ENCODE peak calls at places on chromosomes 2 and 18, in five cellular contexts. C is H9, Q is IMR-90, O is mesenchymal stem cell, A is H1. X is an unnamed sample.

GRCh38 chr2:190408538-190409271 is 550 bp downstream of the MFSD6 start:
- DNase-seq in O (peak), A (peak), C (peak), Q (no peak), X (peak)

GRCh38 chr18:68275616-68276015 is 439.3 kb downstream of the TMX3 start:
- DNase-seq in O (peak), Q (peak), A (no peak), C (no peak), X (no peak)

GRCh38 chr2:203016716-203017115 is 2.0 kb downstream of the NBEAL1 start:
- DNase-seq in A (no peak), Q (no peak), C (no peak), O (no peak), X (no peak)

GRCh38 chr2:219565130-219566080 is 5.9 kb downstream of the OBSL1 start:
- DNase-seq in A (no peak), O (no peak), Q (no peak), C (peak), X (no peak)

GRCh38 chr18:12309683-12310198 is 1.7 kb downstream of the TUBB6 start:
- DNase-seq in A (no peak), O (peak), Q (no peak), C (no peak), X (no peak)

GRCh38 chr2:113973856-113974255 is 84.0 kb downstream of the ACTR3 start:
- DNase-seq in C (no peak), Q (no peak), A (no peak), O (no peak), X (no peak)

GRCh38 chr2:233929352-233929843 is 12.2 kb downstream of the TRPM8 start:
- DNase-seq in Q (no peak), O (no peak), A (peak), C (peak), X (no peak)

GRCh38 chr2:28344756-28345291 is 47.8 kb upstream of the FOSL2 start:
- DNase-seq in C (no peak), Q (no peak), O (no peak), A (no peak), X (no peak)

GRCh38 chr2:160241251-160242137 is 41.4 kb upstream of the ITGB6 start:
- DNase-seq in A (no peak), C (no peak), Q (peak), O (peak), X (no peak)

GRCh38 chr2:127568128-127568527 is 32.6 kb downstream of the MYO7B start:
- DNase-seq in A (no peak), C (peak), Q (no peak), O (no peak), X (no peak)

GRCh38 chr18:79949571-79950439 is 1.6 kb downstream of the SLC66A2 start:
- DNase-seq in O (no peak), C (peak), A (no peak), Q (no peak), X (no peak)

GRCh38 chr2:238561230-238561629 is 134.5 kb downstream of the ASB1 start:
- DNase-seq in C (no peak), Q (no peak), A (no peak), O (no peak), X (no peak)

GRCh38 chr2:55555977-55556376 is 36.5 kb downstream of the CFAP36 start:
- DNase-seq in C (no peak), Q (no peak), O (peak), A (no peak), X (no peak)

GRCh38 chr18:32244863-32245262 is 55.0 kb downstream of the MEP1B start:
- DNase-seq in C (no peak), O (no peak), A (no peak), Q (no peak), X (no peak)

GRCh38 chr2:140286377-140286776 is 1506.2 kb upstream of the NXPH2 start:
- DNase-seq in C (no peak), A (no peak), Q (no peak), O (no peak), X (no peak)

GRCh38 chr2:74691955-74692354 is 37.9 kb downstream of the SEMA4F start:
- DNase-seq in C (no peak), O (no peak), A (no peak), Q (no peak), X (no peak)

GRCh38 chr2:119755906-119756305 is 3.8 kb upstream of the PTPN4 start:
- DNase-seq in C (no peak), A (no peak), Q (no peak), O (no peak), X (no peak)

GRCh38 chr18:36412778-36413177 is 115.3 kb downstream of the FHOD3 start:
- DNase-seq in C (peak), A (no peak), Q (no peak), O (no peak), X (no peak)

GRCh38 chr2:45936623-45936979 is 285.1 kb downstream of the PRKCE start:
- DNase-seq in A (no peak), C (no peak), Q (no peak), O (no peak), X (no peak)

GRCh38 chr2:147182260-147182659 is 662.6 kb upstream of the ACVR2A start:
- DNase-seq in C (no peak), Q (no peak), A (no peak), O (no peak), X (no peak)

GRCh38 chr2:69615078-69615630 is 28.4 kb downstream of the AAK1 start:
- DNase-seq in C (no peak), A (no peak), Q (no peak), O (no peak), X (no peak)

GRCh38 chr2:121285077-121285449 is at the start of gene TFCP2L1:
- DNase-seq in C (peak), Q (no peak), O (no peak), A (no peak), X (no peak)

GRCh38 chr2:233247744-233248143 is 3.7 kb upstream of the ATG16L1 start:
- DNase-seq in A (no peak), Q (peak), O (peak), C (no peak), X (no peak)

GRCh38 chr2:68320118-68320641 is 431 bp upstream of the CNRIP1 start:
- DNase-seq in C (peak), Q (no peak), O (no peak), A (peak), X (peak)

GRCh38 chr18:51211552-51211951 is 14.1 kb upstream of the MEX3C start:
- DNase-seq in C (no peak), A (no peak), Q (peak), O (peak), X (no peak)

GRCh38 chr2:119732451-119733164 is 27.1 kb upstream of the PTPN4 start:
- DNase-seq in O (no peak), C (no peak), A (no peak), Q (no peak), X (no peak)

GRCh38 chr2:63701406-63701805 is 112.6 kb downstream of the MDH1 start:
- DNase-seq in A (no peak), Q (no peak), O (no peak), C (no peak), X (no peak)

GRCh38 chr2:25301453-25302352 is 40.0 kb downstream of the DNMT3A start:
- DNase-seq in C (no peak), A (no peak), Q (peak), O (peak), X (no peak)

GRCh38 chr2:47638430-47638829 is 144.5 kb upstream of the MSH6 start:
- DNase-seq in Q (no peak), C (peak), O (no peak), A (no peak), X (no peak)

GRCh38 chr2:47644351-47644750 is 138.6 kb upstream of the MSH6 start:
- DNase-seq in Q (no peak), C (peak), O (no peak), A (no peak), X (no peak)

GRCh38 chr2:47640356-47640755 is 142.6 kb upstream of the MSH6 start:
- DNase-seq in A (no peak), Q (no peak), C (peak), O (no peak), X (no peak)

GRCh38 chr2:47639469-47639868 is 143.5 kb upstream of the MSH6 start:
- DNase-seq in Q (no peak), C (no peak), O (peak), A (no peak), X (no peak)

DNA sequence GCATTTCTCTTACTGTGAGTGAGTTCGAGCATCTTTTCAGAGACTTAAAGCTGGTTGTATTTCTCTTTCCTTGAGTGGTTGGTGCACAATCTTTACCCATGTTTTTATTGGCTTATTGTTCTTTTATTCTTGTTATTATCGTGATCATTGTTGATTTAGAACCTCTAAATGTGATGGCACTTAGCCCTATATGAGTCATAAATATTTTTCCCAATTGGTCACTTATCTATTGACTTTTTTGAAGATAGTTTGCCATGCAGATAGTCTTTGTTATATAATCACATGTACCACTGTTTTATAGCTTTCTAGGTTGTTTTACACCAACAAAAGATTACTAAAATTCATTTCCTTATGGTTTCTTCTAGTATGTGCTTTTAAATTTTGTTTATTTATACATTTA is 141.6 kb upstream of the MSH6 start:
- DNase-seq in Q (no peak), C (no peak), A (no peak), O (no peak), X (no peak)
- H2AFZ ChIP-seq in Q (no peak), C (no peak), A (no peak), O (no peak), X (no peak)

DNA sequence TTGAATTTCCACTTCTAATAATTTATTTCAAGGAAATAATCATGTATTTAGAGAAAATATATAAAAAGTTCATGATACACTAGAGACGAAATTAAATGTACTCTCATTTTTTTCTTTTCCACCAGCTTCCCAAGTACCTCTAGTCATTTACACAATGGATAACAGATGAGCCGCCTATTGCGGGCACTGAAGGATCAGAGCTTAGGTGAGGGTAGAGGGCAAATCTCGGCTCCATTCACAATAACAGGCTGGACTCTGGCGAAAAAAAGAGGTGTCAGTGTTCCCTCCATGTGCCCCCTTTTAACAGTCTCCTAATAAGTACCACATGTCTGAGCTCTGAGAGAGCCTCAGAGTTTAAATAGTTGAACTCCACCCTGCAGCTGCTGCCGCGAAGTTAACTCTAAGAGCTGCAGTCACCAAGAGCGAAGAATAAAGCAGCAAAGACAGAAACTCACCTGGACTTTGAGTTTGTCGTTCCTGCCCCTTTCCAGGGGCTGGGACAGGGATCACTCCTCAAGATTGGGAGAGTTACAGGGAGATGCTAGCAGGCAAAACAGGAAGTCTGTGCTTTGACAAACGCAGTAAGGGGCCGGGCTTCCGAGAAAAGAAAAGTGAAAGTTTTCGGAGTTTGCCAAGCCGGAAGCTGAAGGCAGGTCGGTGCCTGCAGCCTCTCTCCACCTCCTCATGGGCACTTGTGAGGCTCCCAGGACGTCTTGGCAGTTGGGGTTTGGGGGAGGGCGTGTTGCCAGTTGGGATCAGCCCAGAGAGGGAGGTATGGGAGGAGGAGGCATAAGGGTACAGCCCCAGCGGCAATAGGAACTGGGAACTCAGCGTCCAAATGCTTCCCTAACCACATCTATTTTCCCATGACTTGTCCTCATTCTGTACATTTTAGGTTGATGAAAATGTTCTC is at the start of gene SP110:
- DNase-seq in A (peak), Q (peak), C (peak), O (peak), X (no peak)
- H2BK15ac ChIP-seq in A (no peak), Q (peak), C (no peak), O (peak), X (no peak)

DNA sequence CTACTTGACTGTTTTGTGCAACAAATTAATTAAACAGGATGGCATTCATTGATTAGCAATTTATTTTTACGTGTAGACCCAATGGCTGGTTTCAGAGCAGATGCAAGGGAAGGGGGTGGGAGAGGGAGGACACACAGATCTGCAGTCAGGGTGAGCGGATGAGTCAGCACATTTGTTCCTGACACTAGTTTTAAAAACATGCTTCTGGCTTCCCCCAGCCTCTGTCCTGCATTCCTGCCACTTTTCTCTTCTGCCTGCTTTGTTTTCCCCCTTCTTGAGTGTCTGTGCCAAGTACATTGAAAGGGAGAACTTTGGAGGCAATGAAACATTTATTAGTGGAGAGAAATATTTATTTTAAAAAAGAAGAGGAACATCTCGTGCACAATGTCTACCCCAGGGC is 52.1 kb downstream of the NRP2 start:
- DNase-seq in Q (peak), O (peak), C (peak), A (no peak), X (no peak)
- H2AFZ ChIP-seq in Q (peak), O (no peak), C (no peak), A (no peak), X (no peak)

GRCh38 chr2:173965372-173966025 is at the start of gene SP3:
- DNase-seq in O (peak), A (peak), Q (peak), C (peak), X (peak)
- H2BK15ac ChIP-seq in O (peak), A (no peak), Q (peak), C (no peak), X (peak)

DNA sequence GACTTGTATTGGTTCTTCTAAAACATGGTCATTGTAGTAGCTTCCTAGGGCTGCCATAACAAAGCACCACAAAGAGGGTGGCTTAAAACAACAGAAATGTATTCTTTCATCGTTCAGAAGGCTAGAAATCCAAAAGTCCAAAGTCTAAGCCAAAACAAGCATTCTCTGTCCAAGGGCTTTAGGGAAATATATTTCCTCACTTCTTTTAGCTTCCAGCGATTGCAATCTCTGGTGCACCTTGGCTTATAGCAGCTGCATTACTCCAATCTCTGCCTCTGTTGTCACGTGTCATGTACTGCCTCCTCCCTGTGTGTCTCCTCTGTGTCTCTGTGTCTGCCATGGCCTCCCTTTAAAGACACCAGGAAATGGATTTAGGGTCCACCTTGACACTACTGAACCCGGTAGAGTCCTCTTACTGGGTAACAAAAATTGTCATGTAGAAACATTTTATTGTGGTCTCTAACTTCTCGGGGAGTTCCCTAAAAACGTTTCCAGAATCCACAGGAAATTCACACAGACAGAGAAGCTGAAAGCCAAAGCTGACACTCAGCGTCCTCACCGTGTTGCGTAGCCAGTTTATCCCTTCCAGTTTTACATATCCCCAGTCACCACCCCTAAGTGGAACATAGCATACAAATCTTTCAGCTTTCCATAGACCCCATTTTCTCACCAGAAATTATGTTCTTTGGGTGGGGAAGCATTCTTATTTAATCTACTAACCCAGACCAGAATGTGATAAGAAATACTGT is 20.7 kb upstream of the TTN start:
- DNase-seq in A (no peak), C (no peak), Q (no peak), O (no peak), X (no peak)
- H2AFZ ChIP-seq in A (no peak), C (no peak), Q (no peak), O (no peak), X (no peak)

GRCh38 chr2:35447210-35447609 is 908.4 kb upstream of the CRIM1 start:
- DNase-seq in O (peak), A (no peak), Q (no peak), C (no peak), X (no peak)
- H2BK15ac ChIP-seq in O (no peak), A (no peak), Q (no peak), C (no peak), X (no peak)

DNA sequence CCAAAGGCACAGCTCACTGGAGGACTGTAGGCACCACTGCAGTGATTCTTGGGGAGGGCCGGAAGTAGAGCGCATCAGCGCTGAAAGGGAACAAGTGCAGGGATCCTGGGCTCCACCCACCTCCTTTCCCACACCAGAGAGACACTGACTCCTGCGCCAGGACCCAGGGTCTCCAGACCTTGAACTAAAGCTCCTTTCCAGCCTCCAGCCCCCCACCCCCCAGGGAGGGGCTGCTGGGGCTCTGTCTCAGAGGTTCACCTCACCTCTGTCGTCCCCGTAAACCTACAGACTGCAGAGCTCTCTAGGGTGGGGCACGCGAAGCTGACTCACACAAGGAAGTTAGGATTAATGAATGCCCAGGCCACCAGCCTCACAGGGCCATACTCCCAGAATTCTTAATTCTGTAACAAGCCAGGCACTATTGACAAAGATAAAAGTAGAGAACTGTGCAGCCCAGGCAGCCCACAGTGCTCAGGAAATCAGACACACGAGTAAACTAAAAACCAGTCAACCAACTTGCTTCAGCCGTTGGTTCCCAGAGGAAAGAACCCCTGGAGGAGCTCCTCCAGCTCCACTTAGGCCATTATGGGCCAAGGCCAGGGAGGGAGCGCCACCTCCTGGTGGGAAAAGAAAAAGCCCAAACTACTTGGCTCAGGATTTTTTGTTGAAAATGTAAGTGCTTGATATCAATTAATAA is 45.1 kb upstream of the ACAA2 start:
- DNase-seq in Q (peak), O (peak), A (peak), C (peak), X (peak)
- H2AFZ ChIP-seq in Q (peak), O (peak), A (peak), C (no peak), X (peak)

GRCh38 chr2:215651412-215651811 is 215.5 kb upstream of the FN1 start:
- DNase-seq in Q (no peak), A (no peak), C (no peak), O (no peak), X (no peak)

GRCh38 chr2:215653344-215654015 is 217.6 kb upstream of the FN1 start:
- DNase-seq in O (peak), Q (peak), A (no peak), C (no peak), X (no peak)

GRCh38 chr2:215652432-215652831 is 216.6 kb upstream of the FN1 start:
- DNase-seq in Q (peak), C (no peak), O (peak), A (no peak), X (no peak)

GRCh38 chr2:215657844-215658243 is 222.0 kb upstream of the FN1 start:
- DNase-seq in O (peak), Q (peak), C (no peak), A (no peak), X (no peak)

GRCh38 chr2:215654177-215654850 is 218.4 kb upstream of the FN1 start:
- DNase-seq in Q (peak), C (no peak), A (no peak), O (no peak), X (no peak)
- H2BK15ac ChIP-seq in Q (peak), C (no peak), A (no peak), O (no peak), X (no peak)

DNA sequence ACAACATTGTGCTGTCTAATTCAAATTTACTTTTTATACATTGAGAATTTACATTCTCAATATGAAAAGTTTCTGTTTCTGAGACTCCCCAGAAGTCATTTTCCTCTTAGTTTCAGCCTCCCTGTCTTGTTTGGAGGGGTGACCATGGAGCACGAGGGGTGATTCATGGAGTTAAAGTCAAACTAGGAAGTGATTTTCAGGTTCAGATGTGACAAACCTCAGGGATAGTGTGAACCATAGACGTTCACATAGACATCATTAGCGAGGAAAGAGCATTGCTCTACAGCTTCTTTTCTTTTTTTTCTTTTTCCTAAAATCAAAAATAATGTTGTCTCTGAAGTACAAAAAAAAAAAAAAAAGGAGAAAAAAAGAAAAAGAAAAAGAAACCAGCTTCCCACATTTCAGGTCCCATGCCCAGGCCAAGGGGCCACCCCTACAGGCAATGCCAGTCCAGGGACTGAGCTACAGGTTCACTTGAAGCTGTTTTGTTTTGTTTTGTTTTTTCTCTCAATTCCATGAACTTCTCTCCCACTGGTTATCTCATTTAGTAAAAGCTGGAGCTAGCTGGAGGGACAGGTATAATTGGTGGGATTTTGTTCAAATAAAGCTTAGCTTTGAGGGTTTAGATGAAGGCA is 18.1 kb upstream of the LCLAT1 start:
- DNase-seq in Q (no peak), C (no peak), A (no peak), O (no peak), X (no peak)
- H2AFZ ChIP-seq in Q (no peak), C (no peak), A (no peak), O (no peak), X (no peak)